ENCODE peak calls at places on chromosomes 2 and 18, in seven cellular contexts. K is activated T-cell treated with anti-CD3 and anti-CD28 coated beads for 1 hour; P is activated T-helper 1 cell treated with Interleukin-2 at 50 U/mL for 16 hours; O is NCI-H1436; D is activated CD4-positive, alpha-beta T cell treated with anti-CD3 and anti-CD28 coated beads for 36 hours; M is stimulated activated naive CD8-positive, alpha-beta T cell treated with anti-CD3 and anti-CD28 coated beads, Interleukin-15, amount 100 ng/mL, for 72 hours; U is EL. Y is an unnamed sample.

GRCh38 chr2:240467149-240467642 is 31.7 kb downstream of the GPC1 start:
- DNase-seq in O (no peak), P (no peak), M (no peak), K (no peak), D (no peak), U (no peak), Y (peak; percentile 3)

GRCh38 chr2:26816893-26817292 is 31.0 kb downstream of the CENPA start:
- DNase-seq in M (no peak), D (peak; percentile 18), O (peak; percentile 66), U (no peak), K (no peak), P (no peak), Y (no peak)

GRCh38 chr18:29523371-29523770 is 1346.4 kb upstream of the CDH2 start:
- DNase-seq in M (no peak), O (no peak), U (no peak), K (no peak), D (no peak), P (no peak), Y (no peak)

GRCh38 chr18:75247601-75248421 is 37.2 kb downstream of the TSHZ1 start:
- DNase-seq in M (no peak), P (no peak), U (peak; percentile 66), K (no peak), O (no peak), D (no peak), Y (no peak)

GRCh38 chr2:26399781-26400376 is 1.8 kb upstream of the DRC1 start:
- DNase-seq in P (no peak), D (no peak), M (no peak), O (no peak), K (no peak), U (no peak), Y (no peak)

GRCh38 chr2:205772983-205773382 is 90.7 kb downstream of the NRP2 start:
- DNase-seq in O (peak; percentile 70), P (no peak), M (no peak), U (no peak), K (no peak), D (no peak), Y (no peak)

GRCh38 chr2:139963863-139964355 is 1183.7 kb upstream of the NXPH2 start:
- DNase-seq in K (no peak), P (no peak), U (no peak), M (no peak), D (no peak), O (no peak), Y (no peak)

GRCh38 chr2:3670941-3671340 is 12.9 kb downstream of the ALLC start:
- DNase-seq in K (no peak), O (no peak), M (no peak), D (no peak), P (no peak), U (no peak), Y (no peak)

GRCh38 chr2:30178618-30179404 is 32.0 kb downstream of the YPEL5 start:
- DNase-seq in K (no peak), M (no peak), O (no peak), D (no peak), U (peak; percentile 38), P (no peak), Y (no peak)

GRCh38 chr18:21218862-21219261 is 23.2 kb upstream of the GREB1L start:
- DNase-seq in M (no peak), D (no peak), K (no peak), P (no peak), U (no peak), O (no peak), Y (no peak)

GRCh38 chr18:22643731-22644130 is 226.0 kb upstream of the CTAGE1 start:
- DNase-seq in K (no peak), O (no peak), D (no peak), U (peak; percentile 62), P (no peak), M (no peak), Y (no peak)

GRCh38 chr18:57427429-57428181 is 7.6 kb upstream of the ONECUT2 start:
- DNase-seq in U (no peak), M (peak; percentile 24), D (no peak), K (no peak), P (no peak), O (no peak), Y (no peak)

GRCh38 chr2:15711126-15711860 is 119.6 kb downstream of the DDX1 start:
- DNase-seq in K (no peak), P (no peak), U (no peak), M (no peak), D (no peak), O (no peak), Y (no peak)

GRCh38 chr2:155546715-155547555 is 785.6 kb downstream of the NR4A2 start:
- DNase-seq in K (no peak), D (no peak), M (no peak), U (no peak), P (no peak), O (no peak), Y (no peak)

GRCh38 chr18:9233771-9234440 is 97.3 kb downstream of the ANKRD12 start:
- DNase-seq in M (no peak), D (no peak), P (no peak), K (no peak), U (no peak), O (no peak), Y (no peak)

GRCh38 chr2:180559766-180560165 is 420.6 kb upstream of the UBE2E3 start:
- DNase-seq in U (no peak), M (no peak), K (no peak), D (no peak), P (no peak), O (no peak), Y (no peak)